ENCODE peak calls at places on chromosomes 2 and 18, in four cellular contexts. I, M, J and E are unnamed samples.

GRCh38 chr2:189580267-189580661 is 322 bp downstream of the SLC40A1 start:
- DNase-seq in I (no peak), M (peak), J (no peak), E (peak)

GRCh38 chr2:200756618-200757321 is 54.9 kb upstream of the BZW1 start:
- DNase-seq in I (no peak), M (no peak), J (no peak), E (no peak)

GRCh38 chr2:240986787-240987411 is 11.5 kb upstream of the SNED1 start:
- DNase-seq in I (peak), M (no peak), J (no peak), E (no peak)

GRCh38 chr2:178193496-178193822 is 853 bp upstream of the OSBPL6 start:
- DNase-seq in I (no peak), M (no peak), J (no peak), E (no peak)

GRCh38 chr2:20282916-20283592 is 58.1 kb upstream of the SDC1 start:
- DNase-seq in I (no peak), M (no peak), J (no peak), E (peak)

GRCh38 chr2:197647961-197648690 is 27.3 kb downstream of the RFTN2 start:
- DNase-seq in I (no peak), M (no peak), J (no peak), E (no peak)

GRCh38 chr2:71173096-71173495 is 42.7 kb downstream of the MPHOSPH10 start:
- DNase-seq in I (no peak), M (no peak), J (no peak), E (no peak)

GRCh38 chr18:75293591-75293990 is 83.0 kb downstream of the TSHZ1 start:
- DNase-seq in I (no peak), M (no peak), J (no peak), E (no peak)

GRCh38 chr2:27738349-27739057 is 33.0 kb upstream of the MRPL33 start:
- DNase-seq in I (no peak), M (no peak), J (no peak), E (no peak)